ENCODE peak calls at places on chromosomes 5 and 9, in six cellular contexts. N, T, P, Q, J and L are unnamed samples.

GRCh38 chr5:6287136-6287535 is 91.2 kb downstream of the MED10 start:
- DNase-seq in N (no peak), T (no peak), P (no peak), Q (no peak), J (no peak), L (no peak)

GRCh38 chr9:127976943-127977871 is 3.6 kb downstream of the EEIG1 start:
- DNase-seq in N (no peak), T (no peak), P (no peak), Q (peak; percentile 61), J (no peak), L (no peak)

GRCh38 chr9:70607329-70607728 is 192.9 kb upstream of the KLF9 start:
- DNase-seq in N (no peak), T (no peak), P (no peak), Q (no peak), J (no peak), L (no peak)

GRCh38 chr5:78361226-78361993 is 993 bp downstream of the SCAMP1 start:
- DNase-seq in N (peak; percentile 68), T (peak; percentile 59), P (peak; percentile 53), Q (no peak), J (no peak), L (peak; percentile 10)

GRCh38 chr5:42629284-42629683 is 127.3 kb upstream of the CCDC152 start:
- DNase-seq in N (no peak), T (no peak), P (no peak), Q (no peak), J (no peak), L (no peak)

GRCh38 chr9:120473626-120474025 is 106.3 kb downstream of the CDK5RAP2 start:
- DNase-seq in N (no peak), T (no peak), P (no peak), Q (no peak), J (no peak), L (no peak)

GRCh38 chr9:109813310-109813709 is 33.3 kb downstream of the PALM2AKAP2 start:
- DNase-seq in N (no peak), T (no peak), P (no peak), Q (no peak), J (no peak), L (no peak)

GRCh38 chr5:102608414-102608813 is 109.6 kb upstream of the SLCO6A1 start:
- DNase-seq in N (no peak), T (no peak), P (no peak), Q (no peak), J (no peak), L (no peak)

GRCh38 chr5:172735141-172735831 is 35.7 kb downstream of the DUSP1 start:
- DNase-seq in N (no peak), T (no peak), P (no peak), Q (no peak), J (no peak), L (no peak)

GRCh38 chr5:172731286-172732073 is 39.5 kb downstream of the DUSP1 start:
- DNase-seq in N (peak; percentile 63), T (no peak), P (no peak), Q (peak; percentile 87), J (no peak), L (no peak)

GRCh38 chr5:172732201-172732865 is 38.7 kb downstream of the DUSP1 start:
- DNase-seq in N (no peak), T (no peak), P (no peak), Q (no peak), J (no peak), L (no peak)

GRCh38 chr5:172733974-172734346 is 37.0 kb downstream of the DUSP1 start:
- DNase-seq in N (no peak), T (no peak), P (no peak), Q (no peak), J (no peak), L (no peak)

DNA sequence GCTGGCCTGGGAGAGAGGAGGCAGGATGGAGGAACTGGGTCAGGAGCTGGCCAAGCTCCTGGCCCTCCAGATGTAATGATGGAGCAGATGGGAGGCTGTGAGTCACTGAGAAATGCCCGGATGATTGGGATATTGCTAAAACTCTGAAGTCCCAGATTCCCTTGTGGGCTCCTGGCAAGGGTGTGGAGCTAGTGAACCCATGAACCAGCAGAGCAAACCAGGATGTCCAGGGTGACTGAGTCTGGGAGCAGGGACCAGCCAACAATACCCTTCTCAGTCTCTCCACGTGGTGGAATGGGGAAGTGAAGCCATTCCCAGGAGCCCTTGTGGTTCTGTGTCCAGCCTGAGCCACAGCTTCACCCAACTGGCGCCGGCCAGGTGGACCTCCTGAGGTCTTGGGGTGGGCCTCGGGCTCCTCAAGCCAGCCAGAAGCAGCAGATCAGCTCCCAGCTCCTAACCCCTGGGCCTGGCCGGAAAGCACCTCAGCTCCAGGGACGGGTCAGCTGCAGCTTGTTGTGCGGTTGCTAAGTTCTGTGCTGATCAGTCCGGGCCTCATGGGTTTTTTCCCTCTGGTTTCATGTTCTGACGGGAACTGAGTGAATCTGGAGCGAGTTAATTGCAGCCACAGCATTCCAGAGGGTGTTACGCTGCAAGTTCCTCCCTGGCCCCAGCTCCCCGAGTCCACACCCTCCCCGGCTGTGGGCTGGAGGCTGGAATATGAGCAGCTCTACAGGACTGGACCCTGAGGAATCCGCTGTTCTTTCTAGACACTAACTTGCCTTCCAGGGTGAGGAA is 37.6 kb downstream of the DUSP1 start:
- DNase-seq in N (no peak), T (peak; percentile 86), P (peak; percentile 89), Q (no peak), J (no peak), L (no peak)
- TF ChIP-seq POLR2A in N (no peak), T (no peak), P (peak; percentile 23), Q (no peak), J (no peak), L (no peak)

DNA sequence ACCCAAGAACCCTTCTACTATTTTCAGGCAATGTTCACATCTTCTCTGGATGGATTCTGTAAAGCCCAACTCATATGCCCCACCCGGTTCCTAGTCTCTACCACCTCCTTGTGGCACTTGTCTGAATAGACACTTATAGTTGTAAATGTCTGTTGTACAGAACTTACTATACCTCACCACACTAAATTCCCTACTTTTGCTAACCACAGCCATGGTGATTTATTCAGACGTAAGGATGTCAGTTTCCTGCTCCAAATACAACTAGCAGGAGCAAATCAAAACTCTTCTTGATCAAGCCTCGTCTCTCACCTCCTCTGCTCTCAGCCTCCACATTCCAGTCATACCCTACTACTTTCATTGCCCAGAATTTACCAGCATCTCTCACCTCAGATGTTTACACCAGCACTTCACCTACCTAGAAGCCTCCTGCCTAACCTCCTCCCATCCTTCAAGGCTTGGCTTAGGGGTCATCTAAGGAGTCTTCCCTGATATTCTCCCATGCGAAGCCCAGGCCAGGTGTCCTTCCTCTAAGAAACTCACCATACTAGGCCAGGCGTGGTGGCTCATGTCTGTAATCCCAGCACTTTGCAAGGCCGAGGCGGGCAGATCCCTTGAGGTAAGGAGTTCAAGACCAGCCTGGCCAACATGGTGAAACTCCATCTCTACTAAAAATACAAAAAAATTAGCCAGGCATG is 75.5 kb downstream of the MAPKAP1 start:
- DNase-seq in N (peak; percentile 57), T (no peak), P (no peak), Q (no peak), J (no peak), L (peak; percentile 17)
- TF ChIP-seq POLR2A in N (no peak), T (no peak), P (no peak), Q (no peak), J (no peak), L (no peak)

GRCh38 chr9:77647267-77647658 is 859 bp downstream of the GNA14 start:
- DNase-seq in N (no peak), T (no peak), P (peak; percentile 21), Q (no peak), J (no peak), L (no peak)

GRCh38 chr9:77649109-77649812 is 1.1 kb upstream of the GNA14 start:
- DNase-seq in N (peak; percentile 32), T (no peak), P (no peak), Q (no peak), J (no peak), L (no peak)

GRCh38 chr9:77648458-77649108 is 461 bp upstream of the GNA14 start:
- DNase-seq in N (no peak), T (peak; percentile 69), P (peak; percentile 69), Q (peak; percentile 80), J (peak; percentile 85), L (peak; percentile 11)

GRCh38 chr9:77651203-77651602 is 3.1 kb upstream of the GNA14 start:
- DNase-seq in N (no peak), T (no peak), P (no peak), Q (no peak), J (no peak), L (no peak)

DNA sequence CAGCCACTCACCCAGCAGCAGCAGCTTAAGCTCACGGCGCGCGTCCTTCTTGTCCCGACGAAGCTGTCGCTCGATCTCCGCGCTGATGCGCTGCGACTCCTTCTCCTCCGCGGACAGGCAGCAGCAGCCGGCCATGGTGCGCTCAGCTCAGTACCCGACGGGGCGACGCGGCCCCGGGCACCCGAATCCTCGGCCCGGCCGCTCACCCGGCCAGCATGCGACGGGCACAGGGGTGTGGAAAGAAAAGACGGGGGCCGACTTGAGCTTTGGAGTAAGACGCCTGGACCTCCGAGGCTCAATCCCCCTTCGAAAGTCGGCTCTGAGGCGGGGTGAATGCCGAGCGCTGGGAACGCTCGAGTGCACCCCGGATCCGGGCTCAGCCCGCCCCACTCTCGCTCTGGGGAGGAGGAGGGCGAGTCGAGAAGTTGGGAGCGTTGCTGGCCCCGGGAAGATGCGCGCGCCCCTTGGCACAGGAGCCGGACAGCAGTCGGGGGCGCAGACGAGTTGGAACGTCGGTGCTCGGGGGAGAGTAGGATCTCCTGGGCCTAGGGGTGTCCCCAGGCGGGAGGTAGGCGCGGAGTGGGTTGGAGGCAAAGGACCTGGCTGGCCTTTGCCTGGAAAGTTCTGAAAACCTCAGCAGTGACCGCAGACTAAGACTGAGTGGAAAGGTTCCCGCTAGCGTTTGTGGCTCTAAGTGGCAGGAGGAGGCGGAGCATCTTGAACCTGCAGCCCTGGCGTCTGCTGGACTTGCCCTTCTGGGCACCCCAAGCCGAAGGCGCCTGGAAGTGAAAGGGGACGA is at the start of gene GNA14:
- DNase-seq in N (no peak), T (peak; percentile 27), P (peak; percentile 47), Q (peak; percentile 60), J (peak; percentile 80), L (peak; percentile 11)
- TF ChIP-seq POLR2A in N (no peak), T (no peak), P (no peak), Q (no peak), J (no peak), L (no peak)

GRCh38 chr9:69176446-69177135 is 2.5 kb downstream of the TJP2 start:
- DNase-seq in N (no peak), T (no peak), P (no peak), Q (no peak), J (no peak), L (no peak)

GRCh38 chr9:69173497-69173890 is 583 bp upstream of the TJP2 start:
- DNase-seq in N (no peak), T (no peak), P (peak; percentile 66), Q (no peak), J (no peak), L (no peak)

GRCh38 chr9:69173891-69174644 is at the start of gene TJP2:
- DNase-seq in N (no peak), T (peak; percentile 83), P (peak; percentile 40), Q (peak; percentile 93), J (peak; percentile 83), L (peak; percentile 58)

GRCh38 chr9:69175488-69175872 is 1.4 kb downstream of the TJP2 start:
- DNase-seq in N (no peak), T (no peak), P (no peak), Q (no peak), J (no peak), L (no peak)

DNA sequence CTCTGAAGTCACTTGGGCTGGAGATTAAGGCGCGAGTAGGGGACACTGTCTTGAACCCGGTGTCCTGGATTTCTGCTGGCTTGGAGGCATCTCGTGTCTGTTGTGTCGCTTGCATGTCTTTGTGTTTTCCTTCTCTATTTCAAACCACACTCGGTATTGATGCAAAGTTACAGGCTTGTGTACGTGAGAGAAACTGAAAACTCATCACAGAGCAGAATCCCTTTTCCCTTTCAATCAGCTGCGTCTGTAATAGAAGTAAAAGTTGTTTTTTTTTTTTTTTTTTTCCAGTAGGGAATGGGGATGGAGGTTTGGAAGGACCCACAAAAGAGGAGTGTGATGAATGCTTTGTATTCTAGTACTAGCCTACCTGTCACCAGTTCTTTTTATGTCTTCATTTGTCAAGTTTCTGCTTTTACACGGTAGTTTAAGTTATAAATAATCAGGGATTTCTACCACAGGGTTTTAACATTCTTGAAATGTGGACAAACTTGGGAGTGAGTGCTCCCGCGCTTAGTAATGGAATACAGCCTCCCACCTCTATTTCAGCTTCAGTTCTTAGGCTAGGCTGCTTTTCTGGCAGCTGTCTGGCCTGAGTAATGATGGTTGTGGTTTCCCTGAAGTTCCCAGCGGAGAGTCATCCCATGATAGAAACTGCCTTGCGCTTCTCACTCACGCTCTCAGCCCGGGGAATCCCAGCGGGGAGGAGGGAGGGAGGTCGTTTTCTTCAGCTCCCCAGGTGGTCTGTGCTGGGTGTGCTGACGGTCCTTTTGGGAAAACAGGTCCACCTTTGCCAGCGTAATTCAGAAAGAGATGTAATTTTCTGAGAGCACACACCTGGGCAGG is 789 bp downstream of the TJP2 start:
- DNase-seq in N (no peak), T (peak; percentile 48), P (peak; percentile 71), Q (peak; percentile 58), J (no peak), L (peak; percentile 30)
- TF ChIP-seq POLR2A in N (no peak), T (no peak), P (no peak), Q (no peak), J (peak; percentile 24), L (no peak)